ENCODE peak calls at places on chromosomes 6 and 20, in nine cellular contexts. H is NB4, V is stomach, P is IMR-90, L is transverse colon, G is breast epithelium, T is HepG2, K is body of pancreas, F is uterus. D is an unnamed sample.

GRCh38 chr20:19137641-19138040 is 74.8 kb upstream of the SLC24A3 start:
- DNase-seq in H (no peak), V (no peak), P (no peak), L (no peak), G (no peak), T (no peak), K (no peak), F (no peak), D (no peak)

GRCh38 chr6:63349401-63349800 is 29.6 kb upstream of the LGSN start:
- DNase-seq in H (peak), V (no peak), P (no peak), L (no peak), G (no peak), T (no peak), K (no peak), F (no peak), D (no peak)

GRCh38 chr20:38931984-38932383 is 5.8 kb downstream of the FAM83D start:
- DNase-seq in H (no peak), V (no peak), P (no peak), L (no peak), G (no peak), T (no peak), K (no peak), F (no peak), D (no peak)

GRCh38 chr20:31836853-31837608 is 8.4 kb downstream of the FOXS1 start:
- DNase-seq in H (peak), V (no peak), P (no peak), L (no peak), G (no peak), T (no peak), K (no peak), F (no peak), D (no peak)

GRCh38 chr6:28764761-28765282 is 159.0 kb downstream of the TRIM27 start:
- DNase-seq in H (no peak), V (no peak), P (no peak), L (no peak), G (no peak), T (no peak), K (no peak), F (no peak), D (no peak)

GRCh38 chr20:35947489-35947888 is 6.8 kb downstream of the SCAND1 start:
- DNase-seq in H (peak), V (no peak), P (peak), L (no peak), G (no peak), T (peak), K (peak), F (no peak), D (no peak)

GRCh38 chr6:30847971-30848441 is 36.3 kb upstream of the DDR1 start:
- DNase-seq in H (no peak), V (no peak), P (no peak), L (no peak), G (no peak), T (no peak), K (no peak), F (no peak), D (no peak)

GRCh38 chr6:39686980-39687379 is 38.2 kb downstream of the KIF6 start:
- DNase-seq in H (no peak), V (no peak), P (no peak), L (no peak), G (no peak), T (no peak), K (no peak), F (no peak), D (peak)

GRCh38 chr6:119161450-119161849 is 83.0 kb upstream of the FAM184A start:
- DNase-seq in H (no peak), V (no peak), P (no peak), L (no peak), G (no peak), T (no peak), K (no peak), F (no peak), D (no peak)

GRCh38 chr20:16369441-16369840 is 203.8 kb downstream of the KIF16B start:
- DNase-seq in H (no peak), V (no peak), P (no peak), L (no peak), G (no peak), T (no peak), K (no peak), F (no peak), D (no peak)

GRCh38 chr20:22502731-22503191 is 81.6 kb downstream of the FOXA2 start:
- DNase-seq in H (no peak), V (no peak), P (no peak), L (peak), G (no peak), T (peak), K (no peak), F (no peak), D (no peak)

GRCh38 chr6:11058406-11058805 is 14.3 kb upstream of the ELOVL2 start:
- DNase-seq in H (no peak), V (no peak), P (peak), L (no peak), G (no peak), T (no peak), K (no peak), F (no peak), D (no peak)

GRCh38 chr6:87700729-87701675 is 1.0 kb downstream of the AKIRIN2 start:
- DNase-seq in H (peak), V (no peak), P (peak), L (peak), G (peak), T (peak), K (peak), F (peak), D (no peak)
- TF ChIP-seq POLR2A in H (no peak), V (no peak), P (no peak), L (no peak), G (no peak), T (no peak), K (no peak), F (no peak), D (no peak)

DNA sequence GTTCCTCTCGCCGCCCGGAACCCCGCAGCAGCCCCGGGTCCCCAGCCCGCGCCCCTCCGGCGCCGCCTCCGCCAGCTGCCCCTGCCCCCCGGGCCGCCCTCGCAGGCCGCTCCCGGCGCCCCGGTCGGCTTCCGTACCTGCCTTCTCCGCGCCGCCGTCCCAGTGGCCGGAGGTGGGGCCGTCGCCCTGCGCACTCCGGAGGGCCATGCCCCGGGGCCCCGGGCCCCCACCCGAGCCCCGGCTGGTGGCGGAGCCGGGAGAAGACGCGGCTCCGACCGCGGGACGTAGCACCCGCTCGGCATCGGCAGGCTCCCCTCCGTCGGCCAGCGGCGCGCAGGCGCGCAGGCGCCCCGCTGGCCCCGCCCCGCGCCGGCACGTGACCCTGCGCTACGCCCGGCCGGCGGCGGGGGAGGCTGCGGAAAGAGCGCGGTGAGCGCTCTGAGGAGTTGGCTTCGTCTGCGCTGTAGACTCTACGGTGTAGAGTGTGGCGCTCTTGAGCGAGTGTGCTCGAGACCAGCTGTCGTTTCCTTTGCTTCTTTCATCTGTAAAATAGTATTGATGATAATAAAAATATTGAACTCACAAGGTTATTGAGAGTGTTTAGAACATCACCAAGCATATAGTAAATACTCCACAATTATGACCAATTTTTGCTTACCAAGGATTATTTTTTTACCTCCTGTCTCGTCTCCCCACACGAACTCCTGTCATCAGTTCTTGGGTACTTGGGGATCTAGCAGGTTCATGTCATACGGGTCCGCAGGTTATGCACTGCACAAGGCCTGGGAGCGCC is at the start of gene TBC1D20:
- DNase-seq in H (peak), V (peak), P (peak), L (peak), G (peak), T (peak), K (peak), F (peak), D (peak)
- TF ChIP-seq POLR2A in H (peak), V (no peak), P (peak), L (peak), G (no peak), T (peak), K (peak), F (peak), D (peak)

GRCh38 chr6:12392490-12392889 is 102.3 kb downstream of the EDN1 start:
- DNase-seq in H (no peak), V (no peak), P (no peak), L (no peak), G (no peak), T (no peak), K (no peak), F (no peak), D (no peak)

GRCh38 chr6:12391472-12391871 is 101.3 kb downstream of the EDN1 start:
- DNase-seq in H (no peak), V (no peak), P (no peak), L (no peak), G (no peak), T (peak), K (no peak), F (no peak), D (no peak)

GRCh38 chr6:12395898-12396297 is 105.7 kb downstream of the EDN1 start:
- DNase-seq in H (no peak), V (no peak), P (no peak), L (no peak), G (no peak), T (no peak), K (no peak), F (no peak), D (no peak)

GRCh38 chr6:12394170-12394569 is 104.0 kb downstream of the EDN1 start:
- DNase-seq in H (no peak), V (no peak), P (no peak), L (no peak), G (no peak), T (no peak), K (no peak), F (no peak), D (no peak)

DNA sequence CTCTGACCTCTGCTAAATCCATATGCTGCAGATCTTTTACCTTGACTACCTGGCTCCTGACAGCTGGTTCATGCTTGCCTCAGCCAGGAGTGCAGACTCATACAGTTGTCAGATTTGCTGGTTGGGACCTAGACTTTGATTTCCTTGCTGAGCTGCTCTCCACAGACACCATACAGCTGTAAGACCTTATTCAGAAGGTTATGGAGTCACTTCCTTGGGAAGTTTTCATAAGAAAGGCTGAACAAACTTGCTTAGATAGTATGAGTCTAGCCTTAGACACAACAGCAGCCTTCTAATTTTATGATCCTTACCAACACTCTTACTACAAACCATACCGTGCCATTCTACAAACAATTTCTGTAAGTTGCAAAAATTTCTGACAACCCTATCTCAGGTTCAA is 102.9 kb downstream of the EDN1 start:
- DNase-seq in H (no peak), V (no peak), P (no peak), L (no peak), G (no peak), T (no peak), K (no peak), F (no peak), D (no peak)
- TF ChIP-seq POLR2A in H (no peak), V (no peak), P (no peak), L (no peak), G (no peak), T (no peak), K (no peak), F (no peak), D (no peak)

GRCh38 chr20:297925-298754 is 770 bp downstream of the ZCCHC3 start:
- DNase-seq in H (peak), V (peak), P (peak), L (peak), G (peak), T (peak), K (peak), F (peak), D (no peak)
- TF ChIP-seq POLR2A in H (peak), V (no peak), P (no peak), L (peak), G (no peak), T (peak), K (peak), F (no peak), D (no peak)

GRCh38 chr6:155850408-155850841 is 394.8 kb upstream of the NOX3 start:
- DNase-seq in H (peak), V (no peak), P (peak), L (no peak), G (no peak), T (no peak), K (no peak), F (no peak), D (no peak)
- TF ChIP-seq POLR2A in H (no peak), V (no peak), P (no peak), L (no peak), G (no peak), T (no peak), K (no peak), F (no peak), D (no peak)

GRCh38 chr6:147201885-147202515 is 2.2 kb upstream of the STXBP5 start:
- DNase-seq in H (peak), V (no peak), P (peak), L (peak), G (no peak), T (peak), K (no peak), F (peak), D (peak)

GRCh38 chr6:147204843-147205311 is 660 bp downstream of the STXBP5 start:
- DNase-seq in H (no peak), V (no peak), P (peak), L (no peak), G (no peak), T (no peak), K (no peak), F (no peak), D (no peak)

GRCh38 chr6:147202516-147203310 is 1.5 kb upstream of the STXBP5 start:
- DNase-seq in H (peak), V (peak), P (peak), L (peak), G (peak), T (peak), K (peak), F (peak), D (peak)

GRCh38 chr6:147204060-147204785 is at the start of gene STXBP5:
- DNase-seq in H (peak), V (peak), P (peak), L (peak), G (peak), T (peak), K (peak), F (peak), D (no peak)

DNA sequence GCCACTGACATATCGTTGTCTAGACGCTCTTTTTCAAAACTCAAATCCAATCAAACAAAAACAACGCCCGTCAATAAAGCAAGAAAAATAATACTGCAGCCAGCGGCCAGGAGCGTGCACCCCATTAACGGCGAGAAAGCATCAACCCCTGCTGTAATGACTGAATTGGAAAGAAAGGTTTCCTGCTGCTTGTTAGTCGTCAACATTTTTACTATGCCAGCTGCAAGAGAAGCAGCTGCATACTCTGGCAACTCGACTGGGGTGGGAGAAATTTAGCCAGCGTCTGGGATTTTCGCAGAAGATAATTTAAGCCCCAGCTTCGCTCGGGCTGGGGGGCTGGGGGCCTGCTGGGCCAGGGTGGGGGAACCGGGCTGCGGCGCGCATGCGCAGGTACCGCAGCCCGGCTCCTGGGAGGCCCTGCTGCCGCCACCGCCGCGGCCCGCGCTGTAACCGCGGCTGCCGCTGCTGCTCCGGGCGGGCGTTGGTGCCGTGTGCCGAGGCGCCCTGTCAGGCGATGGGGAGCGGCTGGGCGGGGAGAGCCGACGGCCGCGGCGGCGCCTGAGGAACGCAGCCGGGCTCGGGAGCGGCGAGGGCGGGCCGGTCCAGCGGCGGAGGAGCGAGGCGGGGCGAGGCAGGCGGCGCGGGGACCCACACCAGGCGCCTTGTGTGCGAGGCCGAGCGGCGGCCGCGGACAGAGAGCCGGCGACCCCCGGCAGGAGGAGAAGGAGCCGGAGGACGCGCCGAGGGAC is 732 bp upstream of the STXBP5 start:
- DNase-seq in H (peak), V (peak), P (peak), L (peak), G (peak), T (peak), K (peak), F (peak), D (peak)
- TF ChIP-seq POLR2A in H (peak), V (no peak), P (no peak), L (peak), G (no peak), T (peak), K (peak), F (peak), D (peak)

GRCh38 chr6:145814501-145815350 is at the start of gene FBXO30:
- DNase-seq in H (peak), V (peak), P (peak), L (peak), G (peak), T (peak), K (peak), F (peak), D (peak)
- TF ChIP-seq POLR2A in H (peak), V (no peak), P (peak), L (peak), G (no peak), T (peak), K (peak), F (peak), D (peak)

GRCh38 chr6:132058975-132059374 is 107.8 kb upstream of the CCN2 start:
- DNase-seq in H (no peak), V (no peak), P (peak), L (no peak), G (no peak), T (no peak), K (no peak), F (peak), D (no peak)

GRCh38 chr6:132061381-132061780 is 110.2 kb upstream of the CCN2 start:
- DNase-seq in H (no peak), V (no peak), P (no peak), L (no peak), G (no peak), T (no peak), K (no peak), F (no peak), D (no peak)

GRCh38 chr6:132062626-132063025 is 111.5 kb upstream of the CCN2 start:
- DNase-seq in H (no peak), V (no peak), P (peak), L (no peak), G (no peak), T (no peak), K (no peak), F (no peak), D (no peak)

GRCh38 chr6:132063204-132063603 is 112.0 kb upstream of the CCN2 start:
- DNase-seq in H (no peak), V (no peak), P (peak), L (no peak), G (no peak), T (no peak), K (no peak), F (no peak), D (no peak)

GRCh38 chr6:132060591-132060990 is 109.4 kb upstream of the CCN2 start:
- DNase-seq in H (no peak), V (no peak), P (peak), L (no peak), G (no peak), T (peak), K (no peak), F (no peak), D (no peak)
- TF ChIP-seq POLR2A in H (no peak), V (no peak), P (no peak), L (no peak), G (no peak), T (no peak), K (no peak), F (no peak), D (no peak)

GRCh38 chr6:37485259-37485658 is 14.4 kb downstream of the CCDC167 start:
- DNase-seq in H (no peak), V (no peak), P (no peak), L (no peak), G (no peak), T (no peak), K (no peak), F (no peak), D (no peak)
- TF ChIP-seq POLR2A in H (no peak), V (no peak), P (no peak), L (no peak), G (no peak), T (no peak), K (no peak), F (no peak), D (no peak)

DNA sequence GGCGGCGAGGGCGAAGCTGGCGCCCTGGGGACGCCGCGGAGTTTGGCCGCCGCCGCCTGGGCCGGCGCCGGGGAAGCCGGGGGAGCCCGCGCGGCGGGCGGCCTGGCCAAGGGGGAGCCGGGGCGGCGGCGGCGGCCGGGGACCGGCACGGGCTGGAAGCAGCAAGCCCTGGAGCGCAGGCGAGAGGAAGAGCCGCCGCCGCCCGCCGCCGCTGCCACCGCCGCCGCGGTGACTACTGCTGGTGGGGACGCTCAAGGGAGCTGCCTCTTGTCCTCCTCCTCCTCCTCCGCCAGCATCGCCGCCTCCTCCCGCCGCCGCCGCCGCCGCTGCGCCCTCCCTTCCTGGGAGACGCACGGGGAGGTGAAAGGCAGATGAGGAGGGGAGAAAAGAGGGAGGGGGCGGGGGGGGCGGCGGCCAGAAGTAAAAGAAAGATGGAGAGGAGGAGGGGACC is 975 bp downstream of the PDE10A start:
- DNase-seq in H (no peak), V (no peak), P (peak), L (no peak), G (no peak), T (no peak), K (no peak), F (no peak), D (no peak)
- TF ChIP-seq POLR2A in H (no peak), V (no peak), P (no peak), L (no peak), G (no peak), T (no peak), K (no peak), F (no peak), D (no peak)

D was measured in tibial nerve.